ENCODE peak calls at places on chromosomes 12 and 14, in six cellular contexts. T is H1, Y is HCT116, F is K562, A is HepG2, B is GM12878. U is an unnamed sample.

GRCh38 chr12:82216475-82216874 is 141.7 kb downstream of the CCDC59 start:
- DNase-seq in Y (no peak), T (no peak), F (no peak), B (no peak), A (no peak), U (no peak)

GRCh38 chr14:102088012-102088792 is 1.4 kb upstream of the HSP90AA1 start:
- DNase-seq in Y (no peak), B (peak), A (no peak), F (peak), T (peak), U (no peak)

GRCh38 chr12:91617830-91618229 is 435.2 kb upstream of the DCN start:
- DNase-seq in F (no peak), B (no peak), Y (no peak), A (no peak), T (no peak), U (no peak)

GRCh38 chr12:70822431-70822830 is 98.1 kb downstream of the PTPRR start:
- DNase-seq in T (no peak), B (no peak), F (no peak), Y (no peak), A (no peak), U (no peak)

GRCh38 chr12:3326156-3326849 is 164.7 kb upstream of the PRMT8 start:
- DNase-seq in B (no peak), Y (no peak), F (peak), T (no peak), A (no peak), U (no peak)

GRCh38 chr12:20696181-20696580 is 1.0 kb downstream of the SLCO1C1 start:
- DNase-seq in B (no peak), F (no peak), Y (no peak), T (no peak), A (no peak), U (no peak)

GRCh38 chr12:66048218-66048842 is 82.2 kb downstream of the LLPH start:
- DNase-seq in F (no peak), B (no peak), A (no peak), T (no peak), Y (no peak), U (no peak)

GRCh38 chr14:38342803-38343202 is 86.9 kb upstream of the CLEC14A start:
- DNase-seq in F (no peak), T (no peak), B (no peak), A (no peak), Y (no peak), U (no peak)

GRCh38 chr14:102028733-102029132 is 58.1 kb downstream of the HSP90AA1 start:
- DNase-seq in Y (no peak), A (no peak), T (no peak), B (no peak), F (no peak), U (no peak)

GRCh38 chr14:57136669-57137068 is 132.0 kb downstream of the EXOC5 start:
- DNase-seq in B (no peak), T (peak), A (no peak), Y (no peak), F (no peak), U (no peak)

GRCh38 chr12:100579844-100580243 is 6.4 kb downstream of the GAS2L3 start:
- DNase-seq in Y (no peak), F (no peak), T (no peak), B (no peak), A (no peak), U (no peak)

GRCh38 chr12:88994537-88994936 is 357.8 kb downstream of the DUSP6 start:
- DNase-seq in Y (no peak), B (no peak), T (no peak), A (no peak), F (no peak), U (no peak)

GRCh38 chr14:90062852-90063539 is 1.2 kb downstream of the KCNK13 start:
- DNase-seq in Y (no peak), B (no peak), T (peak), F (no peak), A (no peak), U (no peak)

GRCh38 chr12:16335838-16336237 is 11.6 kb upstream of the MGST1 start:
- DNase-seq in Y (no peak), B (no peak), F (no peak), T (no peak), A (no peak), U (no peak)

GRCh38 chr14:34331728-34332623 is 130.1 kb downstream of the SPTSSA start:
- DNase-seq in A (peak), B (peak), F (peak), T (peak), Y (peak), U (peak)

GRCh38 chr14:94320243-94320642 is 2.9 kb downstream of the SERPINA6 start:
- DNase-seq in B (no peak), Y (no peak), A (peak), T (no peak), F (no peak), U (no peak)

GRCh38 chr12:4308334-4308960 is 12.6 kb upstream of the TIGAR start:
- DNase-seq in T (no peak), B (no peak), Y (no peak), F (no peak), A (no peak), U (no peak)

GRCh38 chr14:100472094-100472455 is 115.1 kb downstream of the BEGAIN start:
- DNase-seq in A (no peak), B (no peak), T (no peak), Y (no peak), F (no peak), U (no peak)

GRCh38 chr14:23185046-23185445 is 1.6 kb upstream of the SLC7A8 start:
- DNase-seq in T (no peak), A (no peak), F (no peak), Y (no peak), B (no peak), U (no peak)

GRCh38 chr12:95805864-95806669 is 15.5 kb upstream of the NTN4 start:
- DNase-seq in B (no peak), T (no peak), Y (peak), F (no peak), A (no peak), U (no peak)

GRCh38 chr14:92439551-92440344 is 73.8 kb upstream of the RIN3 start:
- DNase-seq in B (no peak), F (no peak), A (no peak), Y (no peak), T (no peak), U (no peak)

GRCh38 chr12:104573-105081 is 38.1 kb downstream of the IQSEC3 start:
- DNase-seq in A (peak), Y (no peak), F (no peak), B (no peak), T (peak), U (no peak)

GRCh38 chr14:106831322-106831720 is 1304.9 kb downstream of the TMEM121 start:
- DNase-seq in Y (no peak), T (peak), F (peak), A (peak), B (no peak), U (no peak)

GRCh38 chr14:100726812-100727564 is at the start of gene DLK1:
- DNase-seq in F (peak), T (no peak), Y (no peak), A (no peak), B (no peak), U (no peak)

GRCh38 chr14:94682061-94682516 is 69.9 kb downstream of the SERPINA3 start:
- DNase-seq in T (no peak), B (no peak), F (no peak), Y (no peak), A (no peak), U (no peak)

GRCh38 chr12:62190921-62191746 is 69.1 kb upstream of the USP15 start:
- DNase-seq in B (no peak), A (no peak), F (no peak), T (peak), Y (no peak), U (no peak)

GRCh38 chr14:49673586-49673985 is 14.4 kb downstream of the POLE2 start:
- DNase-seq in F (no peak), B (no peak), A (no peak), Y (no peak), T (no peak), U (no peak)

GRCh38 chr12:123041811-123042655 is 61.6 kb downstream of the ARL6IP4 start:
- DNase-seq in T (no peak), F (no peak), B (no peak), A (no peak), Y (no peak), U (no peak)

GRCh38 chr12:1533205-1533601 is 61.2 kb downstream of the FBXL14 start:
- DNase-seq in B (peak), T (no peak), A (no peak), Y (no peak), F (peak), U (no peak)

GRCh38 chr12:97048421-97049035 is 141.5 kb downstream of the NEDD1 start:
- DNase-seq in T (no peak), A (no peak), Y (no peak), B (no peak), F (no peak), U (no peak)

GRCh38 chr12:110858848-110859247 is 12.1 kb downstream of the CCDC63 start:
- DNase-seq in B (no peak), T (no peak), Y (no peak), F (peak), A (no peak), U (no peak)

GRCh38 chr12:102421801-102422583 is 58.4 kb downstream of the IGF1 start:
- DNase-seq in B (no peak), F (no peak), T (no peak), Y (no peak), A (no peak), U (no peak)

GRCh38 chr12:11719678-11720099 is 70.2 kb downstream of the ETV6 start:
- DNase-seq in A (no peak), Y (no peak), F (no peak), B (no peak), T (no peak), U (peak)

DNA sequence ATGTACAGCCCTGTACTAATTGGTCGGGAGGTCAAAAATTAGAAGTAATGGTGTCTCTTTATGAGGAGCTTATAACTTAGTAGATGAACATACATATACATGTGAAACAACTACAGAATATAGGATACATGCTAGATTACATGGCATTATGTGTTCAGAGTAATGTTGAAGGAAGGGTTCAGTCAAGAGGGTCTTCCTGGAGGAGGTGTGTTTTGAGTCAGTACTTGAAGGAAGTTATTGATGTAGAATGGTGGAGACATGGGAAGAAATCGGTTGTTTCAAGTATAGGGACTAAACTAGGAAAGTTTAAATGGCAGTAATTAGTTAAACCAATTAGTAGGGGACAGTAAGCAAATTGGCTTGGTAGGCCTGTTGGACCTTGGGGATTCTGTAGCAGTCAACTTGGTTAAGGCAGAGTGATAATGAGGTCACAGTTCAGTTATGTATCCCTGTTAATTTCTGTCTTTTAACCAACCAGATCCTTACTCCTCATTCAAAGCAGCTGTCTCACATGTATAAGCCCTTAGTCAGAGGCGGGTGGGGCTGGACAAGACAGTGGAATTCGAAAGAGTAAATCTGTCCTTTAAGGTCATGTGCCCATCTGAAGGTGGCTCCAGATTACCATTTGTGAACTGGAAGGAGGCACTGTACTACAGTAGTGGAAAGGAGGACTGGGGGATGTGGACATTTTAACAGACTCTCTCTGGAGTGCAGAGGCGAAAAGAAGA is 3.5 kb upstream of the ANKRD52 start:
- DNase-seq in T (no peak), Y (peak), B (no peak), F (no peak), A (no peak), U (no peak)
- TF ChIP-seq ZNF274 in T (no peak), Y (no peak), B (no peak), F (no peak), A (no peak), U (no peak)

DNA sequence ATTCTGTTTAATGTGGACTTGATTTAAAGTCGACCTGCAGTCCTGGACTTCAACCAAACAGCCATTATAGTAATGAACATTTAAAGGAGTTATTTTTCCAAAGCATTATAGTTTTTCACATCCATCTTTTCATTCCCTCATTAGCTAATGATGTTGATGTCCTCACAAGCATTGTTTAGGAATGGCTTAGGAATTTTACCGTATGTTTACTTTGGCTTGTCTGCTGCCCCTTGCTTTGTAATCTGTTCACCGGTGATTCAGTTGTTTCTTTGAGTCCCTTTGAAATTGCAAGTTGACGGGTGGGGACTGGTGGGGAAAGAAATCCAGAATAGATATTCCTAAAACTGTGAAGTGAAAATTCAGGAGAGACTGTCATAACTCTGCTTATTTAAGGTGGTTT is 25.4 kb downstream of the PRKCH start:
- DNase-seq in A (no peak), B (no peak), Y (no peak), F (no peak), T (no peak), U (no peak)
- H3K4me3 ChIP-seq in A (no peak), B (no peak), Y (no peak), F (no peak), T (no peak), U (no peak)

GRCh38 chr12:79682593-79682992 is 8.2 kb downstream of the PAWR start:
- DNase-seq in T (no peak), F (no peak), A (no peak), Y (no peak), B (no peak), U (no peak)

GRCh38 chr12:79687711-79688270 is 3.0 kb downstream of the PAWR start:
- DNase-seq in F (no peak), A (no peak), T (no peak), B (no peak), Y (no peak), U (no peak)

GRCh38 chr12:79686171-79686570 is 4.6 kb downstream of the PAWR start:
- DNase-seq in F (no peak), T (no peak), Y (no peak), B (no peak), A (no peak), U (no peak)

GRCh38 chr12:79688376-79689040 is 2.3 kb downstream of the PAWR start:
- DNase-seq in Y (no peak), A (no peak), B (no peak), F (no peak), T (no peak), U (no peak)

GRCh38 chr12:79685068-79685467 is 5.7 kb downstream of the PAWR start:
- DNase-seq in Y (no peak), A (peak), F (no peak), T (no peak), B (no peak), U (no peak)
- TF ChIP-seq ZNF274 in Y (no peak), A (no peak), F (no peak), T (no peak), B (no peak), U (no peak)

GRCh38 chr12:9925746-9926393 is 6.3 kb downstream of the CLEC2A start:
- DNase-seq in A (peak), T (no peak), F (no peak), Y (peak), B (no peak), U (peak)
- H3K4me3 ChIP-seq in A (no peak), T (no peak), F (no peak), Y (no peak), B (no peak), U (no peak)

GRCh38 chr14:81062380-81062779 is 107.0 kb downstream of the TSHR start:
- DNase-seq in Y (no peak), B (no peak), A (no peak), T (no peak), F (no peak), U (no peak)

GRCh38 chr14:81066672-81067071 is 111.3 kb downstream of the TSHR start:
- DNase-seq in B (no peak), A (no peak), T (no peak), Y (no peak), F (no peak), U (no peak)

GRCh38 chr14:81068384-81068783 is 113.0 kb downstream of the TSHR start:
- DNase-seq in Y (no peak), A (no peak), T (no peak), F (no peak), B (no peak), U (no peak)

GRCh38 chr14:81067156-81067555 is 111.7 kb downstream of the TSHR start:
- DNase-seq in B (no peak), F (no peak), Y (no peak), T (no peak), A (no peak), U (no peak)

GRCh38 chr14:81062816-81063215 is 107.4 kb downstream of the TSHR start:
- DNase-seq in B (peak), A (peak), Y (peak), T (peak), F (peak), U (no peak)
- TF ChIP-seq ZNF274 in B (no peak), A (no peak), Y (no peak), T (no peak), F (no peak), U (no peak)

DNA sequence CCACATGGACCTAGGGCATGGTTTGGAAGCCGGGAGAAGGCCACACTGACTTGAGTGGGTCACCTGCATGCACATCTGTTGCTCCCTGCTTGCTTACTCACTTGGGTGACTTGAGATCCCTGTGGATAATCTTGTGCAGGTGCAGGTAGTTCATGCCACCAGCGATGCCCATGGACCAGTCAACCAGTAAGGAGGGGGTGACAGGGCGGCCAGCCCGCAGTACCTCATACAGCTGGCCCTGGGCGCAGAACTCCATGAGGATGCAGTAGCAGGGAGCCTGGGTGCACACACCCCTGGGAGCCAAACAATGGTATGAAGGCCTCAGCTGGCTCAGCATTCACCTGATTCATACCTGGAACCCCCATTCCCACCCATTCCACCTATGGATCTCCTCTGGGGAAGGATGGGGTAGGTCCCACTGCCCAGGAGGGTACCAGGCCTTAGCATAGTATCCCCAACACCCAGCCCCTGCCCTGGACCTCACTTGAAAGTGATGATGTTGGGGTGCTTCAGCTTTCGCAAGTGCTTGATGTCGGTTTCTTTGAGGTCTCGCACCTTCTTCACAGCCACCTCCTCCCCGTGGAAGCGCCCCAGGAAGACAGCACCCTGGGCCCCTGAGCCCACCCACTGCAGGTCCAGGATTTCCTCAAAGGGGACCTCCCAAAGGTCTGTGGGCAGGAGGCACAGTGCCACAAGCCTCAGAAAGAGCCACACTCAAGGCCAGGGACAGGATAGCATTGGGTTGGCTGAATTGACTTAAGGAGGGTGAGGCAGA is 13.1 kb downstream of the MAP3K12 start:
- DNase-seq in A (no peak), B (no peak), T (no peak), Y (no peak), F (no peak), U (no peak)
- H3K4me3 ChIP-seq in A (no peak), B (no peak), T (no peak), Y (no peak), F (no peak), U (no peak)

DNA sequence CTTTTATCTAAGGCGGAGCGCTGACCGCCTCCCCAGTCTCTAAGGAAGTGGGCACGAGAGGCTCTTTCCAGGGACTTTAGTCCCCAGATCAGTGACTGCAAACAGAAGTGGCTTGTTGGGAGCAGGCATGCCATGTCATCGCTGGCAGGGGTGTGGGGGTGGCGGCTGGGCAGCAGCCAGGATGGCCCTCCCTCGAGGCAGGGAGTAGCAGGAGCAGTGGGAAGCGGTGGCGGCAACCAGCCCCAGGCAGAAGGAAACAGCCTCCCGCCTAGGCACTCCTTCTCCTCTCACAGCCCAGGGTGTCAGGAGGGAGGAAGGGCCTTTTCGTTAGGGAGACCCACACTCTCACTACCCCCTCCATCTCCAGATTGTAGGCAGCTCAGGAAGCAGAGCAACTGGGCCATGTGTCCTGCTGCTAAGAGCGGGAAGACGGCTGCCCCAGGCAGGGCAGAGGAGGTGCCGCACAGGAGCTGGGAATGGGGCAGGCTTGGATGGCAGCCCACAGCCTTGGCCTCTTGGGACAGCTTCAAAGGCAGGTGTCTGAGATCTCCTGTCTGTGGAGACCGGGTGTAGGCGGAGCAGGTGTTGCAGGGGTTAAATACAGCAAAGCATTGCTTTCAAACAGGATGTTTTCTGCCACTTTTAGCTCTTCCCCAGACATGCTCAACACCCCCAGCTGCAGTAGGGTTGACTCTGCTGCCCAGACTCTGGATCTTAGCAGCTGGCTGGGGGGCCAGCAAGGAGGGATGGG is 21.8 kb downstream of the VDR start:
- DNase-seq in F (no peak), A (no peak), T (no peak), B (peak), Y (no peak), U (no peak)
- TF ChIP-seq ZNF274 in F (no peak), A (no peak), T (no peak), B (no peak), Y (no peak), U (no peak)